ENCODE peak calls at places on chromosomes 5 and 9, in seven cellular contexts. O is lung; I is germinal center; A is stimulated activated CD8-positive, alpha-beta memory T cell treated with anti-CD3 and anti-CD28 coated beads, Interleukin-7, amount 100 ng/mL, for 24 hours; E is type B pancreatic cell; J is activated CD8-positive, alpha-beta memory T cell treated with anti-CD3 and anti-CD28 coated beads, Interleukin-2, amount 50 U/mL, for 48 hours; K is skeletal muscle cell. V is an unnamed sample.

GRCh38 chr5:42005561-42006153 is 80.6 kb downstream of the FBXO4 start:
- DNase-seq in O (no peak), I (peak; percentile 16), A (no peak), E (no peak), J (no peak), K (no peak), V (no peak)

GRCh38 chr5:57324159-57324558 is 150.3 kb downstream of the GPBP1 start:
- DNase-seq in O (no peak), I (no peak), A (no peak), E (no peak), J (no peak), K (no peak), V (no peak)

GRCh38 chr5:59640411-59640810 is 253.1 kb downstream of the PDE4D start:
- DNase-seq in O (no peak), I (no peak), A (no peak), E (no peak), J (no peak), K (no peak), V (no peak)

GRCh38 chr9:87685871-87686519 is 39.9 kb upstream of the CTSL start:
- DNase-seq in O (peak; percentile 58), I (no peak), A (no peak), E (peak; percentile 47), J (no peak), K (no peak), V (peak; percentile 57)

GRCh38 chr9:136626066-136626725 is 36.5 kb upstream of the EGFL7 start:
- DNase-seq in O (no peak), I (no peak), A (no peak), E (no peak), J (no peak), K (no peak), V (no peak)

GRCh38 chr9:13001989-13002580 is 227.3 kb downstream of the LURAP1L start:
- DNase-seq in O (no peak), I (no peak), A (no peak), E (no peak), J (no peak), K (no peak), V (no peak)

GRCh38 chr9:97858393-97858713 is 5.3 kb downstream of the FOXE1 start:
- DNase-seq in O (no peak), I (no peak), A (no peak), E (no peak), J (no peak), K (no peak), V (no peak)

GRCh38 chr5:997711-998110 is 10.9 kb upstream of the NKD2 start:
- DNase-seq in O (no peak), I (no peak), A (no peak), E (peak; percentile 39), J (no peak), K (no peak), V (no peak)

GRCh38 chr5:133905494-133905893 is 62.9 kb downstream of the C5orf15 start:
- DNase-seq in O (no peak), I (no peak), A (no peak), E (no peak), J (no peak), K (no peak), V (no peak)

GRCh38 chr9:6630502-6631206 is 14.9 kb downstream of the GLDC start:
- DNase-seq in O (no peak), I (no peak), A (no peak), E (no peak), J (no peak), K (no peak), V (no peak)

GRCh38 chr5:82010696-82011095 is 38.9 kb downstream of the ATG10 start:
- DNase-seq in O (no peak), I (no peak), A (no peak), E (no peak), J (no peak), K (no peak), V (no peak)

GRCh38 chr9:134152022-134152448 is 12.3 kb downstream of the RNU6ATAC start:
- DNase-seq in O (no peak), I (no peak), A (no peak), E (no peak), J (no peak), K (no peak), V (no peak)

GRCh38 chr5:137040641-137041340 is 458.3 kb downstream of the SPOCK1 start:
- DNase-seq in O (no peak), I (no peak), A (no peak), E (no peak), J (no peak), K (no peak), V (no peak)

GRCh38 chr5:167639213-167639612 is 652.2 kb upstream of the WWC1 start:
- DNase-seq in O (no peak), I (no peak), A (no peak), E (no peak), J (no peak), K (peak; percentile 68), V (no peak)

GRCh38 chr5:81633916-81634315 is 117.0 kb downstream of the SSBP2 start:
- DNase-seq in O (no peak), I (no peak), A (no peak), E (no peak), J (no peak), K (no peak), V (no peak)

GRCh38 chr9:134159566-134160245 is 4.7 kb downstream of the RNU6ATAC start:
- DNase-seq in O (no peak), I (no peak), A (no peak), E (no peak), J (no peak), K (no peak), V (no peak)

GRCh38 chr5:6607559-6607936 is 25.3 kb downstream of the NSUN2 start:
- DNase-seq in O (no peak), I (no peak), A (no peak), E (no peak), J (no peak), K (no peak), V (no peak)

GRCh38 chr5:133032852-133033742 is 6.7 kb upstream of the ZCCHC10 start:
- DNase-seq in O (no peak), I (peak; percentile 82), A (no peak), E (no peak), J (no peak), K (no peak), V (no peak)

GRCh38 chr5:95927927-95928723 is 33.5 kb downstream of the ELL2 start:
- DNase-seq in O (no peak), I (no peak), A (no peak), E (no peak), J (no peak), K (no peak), V (no peak)

GRCh38 chr5:178384815-178385471 is 152.3 kb upstream of the PHYKPL start:
- DNase-seq in O (no peak), I (no peak), A (no peak), E (no peak), J (no peak), K (no peak), V (no peak)

GRCh38 chr5:33941090-33941489 is 4.9 kb downstream of the RXFP3 start:
- DNase-seq in O (no peak), I (no peak), A (no peak), E (no peak), J (no peak), K (no peak), V (no peak)